ENCODE peak calls at places on chromosomes 16 and 17, in nine cellular contexts. Z, U, X, D, E, Q, C, A and J are unnamed samples.

GRCh38 chr16:70572050-70572925 is 48.7 kb downstream of the SF3B3 start:
- DNase-seq in X (no peak), C (no peak), E (no peak), D (no peak), Z (no peak), A (no peak), Q (no peak), U (no peak), J (peak)

GRCh38 chr17:48494335-48494734 is 36.5 kb downstream of the HOXB1 start:
- DNase-seq in Z (no peak), U (no peak), D (no peak), A (no peak), C (no peak), E (no peak), X (no peak), Q (no peak), J (no peak)

GRCh38 chr17:69533481-69534234 is 119.2 kb downstream of the MAP2K6 start:
- DNase-seq in X (no peak), D (no peak), C (no peak), Q (peak), U (no peak), Z (no peak), A (no peak), E (no peak), J (no peak)

GRCh38 chr17:7413346-7413985 is 5.8 kb downstream of the NLGN2 start:
- DNase-seq in C (no peak), A (no peak), E (no peak), D (no peak), Z (no peak), X (no peak), U (no peak), Q (no peak), J (no peak)

GRCh38 chr16:49557070-49557446 is 183.5 kb downstream of the C16orf78 start:
- DNase-seq in E (peak), X (no peak), A (no peak), D (no peak), Q (peak), C (no peak), U (no peak), Z (no peak), J (no peak)

GRCh38 chr17:80924807-80925610 is 66.6 kb upstream of the CHMP6 start:
- DNase-seq in E (no peak), X (no peak), A (no peak), U (peak), D (no peak), Z (no peak), Q (no peak), C (peak), J (peak)

GRCh38 chr16:31265329-31266245 is 5.8 kb downstream of the ITGAM start:
- DNase-seq in A (peak), Z (no peak), E (no peak), Q (peak), D (no peak), U (peak), C (peak), X (peak), J (peak)

GRCh38 chr17:43010667-43011308 is 4.2 kb downstream of the IFI35 start:
- DNase-seq in C (no peak), Q (no peak), U (no peak), A (no peak), E (no peak), Z (no peak), X (no peak), D (no peak), J (no peak)

GRCh38 chr17:13323990-13324389 is 277.7 kb downstream of the HS3ST3A1 start:
- DNase-seq in X (no peak), Z (no peak), C (no peak), U (no peak), Q (no peak), D (no peak), E (no peak), A (no peak), J (no peak)

GRCh38 chr16:17633146-17633966 is 162.6 kb upstream of the XYLT1 start:
- DNase-seq in E (no peak), C (no peak), Z (no peak), A (no peak), Q (no peak), D (no peak), X (peak), U (no peak), J (no peak)

GRCh38 chr17:74569392-74570003 is 2.2 kb upstream of the CD300H start:
- DNase-seq in Z (no peak), E (no peak), U (no peak), Q (peak), D (no peak), A (peak), C (no peak), X (peak), J (peak)

GRCh38 chr17:15262291-15263205 is 2.6 kb downstream of the PMP22 start:
- DNase-seq in D (no peak), E (peak), A (no peak), C (peak), X (peak), U (peak), Q (peak), Z (no peak), J (no peak)

GRCh38 chr16:81645303-81645702 is 133.8 kb upstream of the PLCG2 start:
- DNase-seq in A (no peak), U (no peak), Q (peak), X (peak), E (no peak), D (no peak), C (no peak), Z (no peak), J (no peak)

GRCh38 chr16:3874794-3875692 is 5.5 kb downstream of the CREBBP start:
- DNase-seq in E (no peak), D (no peak), U (no peak), A (no peak), X (no peak), Z (no peak), C (no peak), Q (no peak), J (no peak)

DNA sequence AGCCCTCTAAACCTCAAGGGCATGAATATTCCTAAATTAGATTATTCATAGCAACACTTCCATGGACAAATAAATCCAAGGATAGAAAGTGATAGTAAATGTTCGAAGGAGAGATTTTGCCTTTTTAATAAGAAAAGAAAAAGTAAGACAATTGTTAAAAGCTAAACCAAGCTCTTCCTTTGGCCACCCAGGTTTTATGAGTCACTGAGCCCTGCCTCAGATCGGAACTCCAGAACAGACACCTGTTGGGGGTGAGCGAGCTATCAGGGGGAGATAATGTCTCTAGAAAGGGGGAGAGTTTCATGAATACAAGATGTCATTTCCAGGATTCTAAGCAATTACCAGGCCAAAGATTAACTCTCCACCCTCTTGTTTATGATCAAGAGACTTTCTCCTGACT is 171.4 kb downstream of the ANKFN1 start:
- DNase-seq in D (no peak), A (no peak), Q (no peak), C (no peak), Z (no peak), X (no peak), E (no peak), U (no peak), J (no peak)
- TF ChIP-seq CTCF in D (no peak), A (no peak), Q (no peak), C (no peak), Z (no peak), X (no peak), E (no peak), U (no peak), J (no peak)

GRCh38 chr16:2206780-2207433 is 1.7 kb downstream of the MLST8 start:
- DNase-seq in C (no peak), Z (no peak), X (no peak), D (no peak), A (no peak), Q (no peak), U (peak), E (no peak), J (peak)

GRCh38 chr16:2204727-2205103 is 539 bp upstream of the MLST8 start:
- DNase-seq in A (no peak), X (no peak), Q (no peak), D (no peak), Z (no peak), C (no peak), U (no peak), E (no peak), J (no peak)

GRCh38 chr16:2206420-2206779 is 1.1 kb downstream of the MLST8 start:
- DNase-seq in C (no peak), D (no peak), A (no peak), U (no peak), Q (no peak), Z (no peak), X (no peak), E (no peak), J (no peak)

GRCh38 chr16:2205967-2206313 is 686 bp downstream of the MLST8 start:
- DNase-seq in Z (no peak), C (no peak), X (no peak), D (no peak), U (no peak), A (peak), Q (no peak), E (no peak), J (peak)

DNA sequence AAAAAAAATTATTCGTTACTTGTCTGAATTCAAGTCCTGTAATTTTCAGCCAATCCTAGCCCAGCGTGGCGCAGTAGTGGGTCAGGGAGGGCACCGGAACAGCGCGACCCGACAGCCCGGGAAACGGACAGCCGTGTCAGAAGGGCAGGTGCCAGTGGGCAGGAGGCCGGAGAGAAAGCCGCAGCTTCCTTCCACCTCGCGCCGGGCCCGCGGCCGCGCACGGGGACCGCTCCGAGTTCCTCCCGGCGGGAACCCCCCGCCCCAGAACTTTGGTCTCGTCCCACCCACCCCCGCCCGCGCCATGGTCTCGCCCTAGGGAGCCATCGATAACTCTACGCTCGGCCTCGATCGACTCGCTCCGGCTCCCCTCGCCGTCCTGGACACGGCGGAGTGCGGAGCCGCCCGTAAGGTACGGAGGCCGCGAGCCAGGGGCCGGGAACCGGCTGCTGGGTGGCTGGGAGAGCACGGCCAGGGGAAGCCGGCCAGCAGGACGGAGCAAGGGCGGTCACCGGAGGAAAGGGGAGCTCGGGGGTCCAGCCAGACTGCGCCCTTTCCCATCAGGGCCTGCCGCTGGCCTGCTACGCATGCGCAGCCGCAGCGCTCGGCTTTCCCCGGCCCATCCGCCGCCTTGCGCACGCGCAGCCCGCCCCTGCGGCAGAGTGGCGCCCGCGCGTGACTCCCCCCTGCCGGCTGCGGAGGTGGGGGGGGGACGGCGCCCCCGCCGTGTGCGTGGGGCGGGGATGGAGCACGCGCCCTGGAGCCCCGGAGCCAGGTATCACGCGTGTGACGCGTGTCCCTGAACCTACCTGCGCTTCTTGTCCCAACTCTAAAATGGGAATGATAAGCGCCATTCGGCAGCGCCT is at the start of gene MLST8:
- DNase-seq in D (peak), Q (peak), E (peak), U (peak), X (peak), C (peak), A (peak), Z (peak), J (peak)
- TF ChIP-seq CTCF in D (no peak), Q (peak), E (peak), U (no peak), X (no peak), C (peak), A (peak), Z (peak), J (no peak)

GRCh38 chr16:87060026-87060986 is 256.9 kb downstream of the C16orf95 start:
- DNase-seq in E (no peak), U (no peak), Z (peak), C (no peak), A (peak), X (no peak), D (no peak), Q (no peak), J (no peak)
- TF ChIP-seq CTCF in E (no peak), U (no peak), Z (no peak), C (no peak), A (no peak), X (no peak), D (no peak), Q (peak), J (peak)

GRCh38 chr17:65417406-65418221 is 143.8 kb downstream of the AXIN2 start:
- DNase-seq in A (no peak), D (no peak), E (no peak), C (no peak), Z (no peak), Q (no peak), U (no peak), X (no peak), J (no peak)

GRCh38 chr17:65418622-65419021 is 142.8 kb downstream of the AXIN2 start:
- DNase-seq in C (no peak), A (no peak), U (no peak), X (no peak), E (no peak), Q (no peak), D (no peak), Z (no peak), J (no peak)

DNA sequence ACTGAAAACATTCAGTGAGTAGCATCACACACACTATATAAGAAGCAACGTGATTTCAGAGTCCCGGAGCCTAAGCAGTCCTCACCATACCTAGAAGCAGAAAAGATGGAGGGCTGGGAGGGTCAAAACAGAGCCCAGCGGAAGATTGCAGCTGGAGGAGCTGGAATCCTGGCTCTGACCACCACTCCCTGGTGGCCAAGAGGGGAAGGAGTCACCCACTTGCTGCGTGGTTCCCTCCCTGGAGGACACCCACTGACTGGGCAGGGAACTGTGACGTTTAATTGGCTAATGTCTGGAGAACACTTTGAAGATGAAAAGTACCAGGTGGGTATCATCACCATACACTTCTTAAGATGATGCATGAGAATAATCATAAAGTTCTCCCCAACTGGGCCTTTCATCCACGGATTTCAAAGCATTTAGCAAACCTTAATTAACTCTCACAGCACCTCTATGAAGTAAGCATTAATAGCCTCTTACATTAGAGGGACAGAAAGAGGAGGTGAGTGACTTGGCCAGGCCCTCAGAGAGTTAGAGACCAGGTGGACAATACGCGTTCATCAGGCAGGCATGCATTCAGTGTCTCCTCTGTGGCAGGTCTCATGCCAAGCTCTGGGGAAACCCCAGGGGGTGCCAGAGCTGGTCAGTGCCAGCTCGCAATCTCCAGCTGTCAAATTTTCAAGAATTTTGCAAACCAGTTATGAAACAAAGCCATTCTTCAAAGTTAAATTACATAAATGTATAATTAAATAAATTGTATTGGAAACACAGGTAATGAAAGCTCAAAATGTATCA is 137.9 kb downstream of the AXIN2 start:
- DNase-seq in Z (no peak), Q (no peak), C (no peak), A (no peak), E (no peak), U (no peak), D (no peak), X (no peak), J (no peak)
- TF ChIP-seq CTCF in Z (no peak), Q (no peak), C (peak), A (no peak), E (no peak), U (no peak), D (no peak), X (no peak), J (no peak)